ENCODE peak calls at places on chromosomes 1 and 21, in five cellular contexts. One of them, this sample, is unnamed. For H3K27me3, the result is how much of the 10 kb centered on the place peaks cover.

GRCh38 chr1:56098956-56099355 is 480.4 kb downstream of the PLPP3 start:
- DNase-seq in left ventricle myocardium inferior: no peak
- DNase-seq in ovary: no peak
- DNase-seq in tibial artery: no peak
- DNase-seq in IMR-90: peak
- DNase-seq in this sample: no peak

GRCh38 chr1:223271085-223271781 is 92.7 kb downstream of the SUSD4 start:
- DNase-seq in IMR-90: no peak
- DNase-seq in tibial artery: no peak
- DNase-seq in ovary: no peak
- DNase-seq in left ventricle myocardium inferior: no peak
- DNase-seq in this sample: no peak

GRCh38 chr1:55938376-55938850 is 641.0 kb downstream of the PLPP3 start:
- DNase-seq in tibial artery: no peak
- DNase-seq in ovary: no peak
- DNase-seq in IMR-90: no peak
- DNase-seq in left ventricle myocardium inferior: peak
- DNase-seq in this sample: peak

GRCh38 chr1:200437556-200438203 is 27.8 kb upstream of the ZNF281 start:
- DNase-seq in ovary: no peak
- DNase-seq in IMR-90: peak
- DNase-seq in tibial artery: no peak
- DNase-seq in left ventricle myocardium inferior: no peak
- DNase-seq in this sample: no peak

GRCh38 chr1:242467556-242468145 is 56.8 kb downstream of the PLD5 start:
- DNase-seq in IMR-90: peak
- DNase-seq in tibial artery: peak
- DNase-seq in left ventricle myocardium inferior: peak
- DNase-seq in ovary: peak
- DNase-seq in this sample: peak

GRCh38 chr1:109844609-109845008 is 66.0 kb upstream of the CSF1 start:
- DNase-seq in ovary: no peak
- DNase-seq in IMR-90: no peak
- DNase-seq in left ventricle myocardium inferior: no peak
- DNase-seq in tibial artery: no peak
- DNase-seq in this sample: no peak

GRCh38 chr1:94434339-94435092 is 16.3 kb downstream of the ABCD3 start:
- DNase-seq in left ventricle myocardium inferior: no peak
- DNase-seq in tibial artery: no peak
- DNase-seq in IMR-90: peak
- DNase-seq in ovary: no peak
- DNase-seq in this sample: no peak

GRCh38 chr1:199089393-199090122 is 450.7 kb downstream of the PTPRC start:
- DNase-seq in ovary: no peak
- DNase-seq in tibial artery: no peak
- DNase-seq in left ventricle myocardium inferior: no peak
- DNase-seq in IMR-90: peak
- DNase-seq in this sample: no peak

GRCh38 chr1:44994306-44994898 is 8.0 kb upstream of the EIF2B3 start:
- DNase-seq in IMR-90: no peak
- DNase-seq in left ventricle myocardium inferior: no peak
- DNase-seq in ovary: no peak
- DNase-seq in tibial artery: no peak
- DNase-seq in this sample: no peak

GRCh38 chr1:160169553-160170399 is 18.4 kb downstream of the ATP1A4 start:
- DNase-seq in ovary: no peak
- DNase-seq in left ventricle myocardium inferior: no peak
- DNase-seq in IMR-90: no peak
- DNase-seq in tibial artery: no peak
- DNase-seq in this sample: no peak

GRCh38 chr1:3775498-3776230 is 3.1 kb downstream of the SMIM1 start:
- DNase-seq in ovary: peak
- DNase-seq in tibial artery: no peak
- DNase-seq in IMR-90: peak
- DNase-seq in left ventricle myocardium inferior: peak
- DNase-seq in this sample: peak

GRCh38 chr1:211632808-211633522 is 42.5 kb downstream of the NEK2 start:
- DNase-seq in left ventricle myocardium inferior: peak
- DNase-seq in IMR-90: peak
- DNase-seq in ovary: peak
- DNase-seq in tibial artery: no peak
- DNase-seq in this sample: peak

GRCh38 chr1:44810101-44810761 is 1.9 kb downstream of the BTBD19 start:
- DNase-seq in IMR-90: no peak
- DNase-seq in ovary: no peak
- DNase-seq in tibial artery: peak
- DNase-seq in left ventricle myocardium inferior: peak
- DNase-seq in this sample: peak

GRCh38 chr1:92961896-92962752 is 862 bp upstream of the DIPK1A start:
- DNase-seq in tibial artery: peak
- DNase-seq in left ventricle myocardium inferior: peak
- DNase-seq in ovary: peak
- DNase-seq in IMR-90: peak
- DNase-seq in this sample: peak

GRCh38 chr1:207811920-207812720 is 60.3 kb downstream of the CD46 start:
- DNase-seq in tibial artery: peak
- DNase-seq in left ventricle myocardium inferior: peak
- DNase-seq in IMR-90: peak
- DNase-seq in ovary: peak
- DNase-seq in this sample: peak

GRCh38 chr1:58971629-58972140 is 187.8 kb upstream of the JUN start:
- DNase-seq in ovary: peak
- DNase-seq in tibial artery: peak
- DNase-seq in IMR-90: peak
- DNase-seq in left ventricle myocardium inferior: peak
- DNase-seq in this sample: no peak

GRCh38 chr1:215459136-215459535 is 108.0 kb upstream of the KCTD3 start:
- DNase-seq in tibial artery: no peak
- DNase-seq in IMR-90: peak
- DNase-seq in ovary: no peak
- DNase-seq in left ventricle myocardium inferior: no peak
- DNase-seq in this sample: no peak

GRCh38 chr21:33769057-33769456 is 126.8 kb downstream of the ITSN1 start:
- DNase-seq in left ventricle myocardium inferior: no peak
- DNase-seq in IMR-90: no peak
- DNase-seq in ovary: no peak
- DNase-seq in tibial artery: no peak
- DNase-seq in this sample: no peak

GRCh38 chr21:21439761-21440160 is 441.6 kb downstream of the NCAM2 start:
- DNase-seq in tibial artery: no peak
- DNase-seq in left ventricle myocardium inferior: no peak
- DNase-seq in ovary: no peak
- DNase-seq in IMR-90: peak
- DNase-seq in this sample: no peak

GRCh38 chr1:59020151-59020997 is 236.5 kb upstream of the JUN start:
- DNase-seq in left ventricle myocardium inferior: peak
- DNase-seq in ovary: peak
- DNase-seq in IMR-90: peak
- DNase-seq in tibial artery: peak
- DNase-seq in this sample: peak

GRCh38 chr1:89999208-89999607 is 4.3 kb downstream of the ZNF326 start:
- DNase-seq in left ventricle myocardium inferior: no peak
- DNase-seq in tibial artery: no peak
- DNase-seq in IMR-90: no peak
- DNase-seq in ovary: no peak
- DNase-seq in this sample: no peak

GRCh38 chr1:112172294-112172882 is 182.9 kb upstream of the KCND3 start:
- DNase-seq in IMR-90: peak
- DNase-seq in tibial artery: peak
- DNase-seq in left ventricle myocardium inferior: peak
- DNase-seq in ovary: no peak
- DNase-seq in this sample: peak

GRCh38 chr1:78543941-78544630 is 53.3 kb downstream of the PTGFR start:
- DNase-seq in ovary: no peak
- DNase-seq in tibial artery: no peak
- DNase-seq in IMR-90: no peak
- DNase-seq in left ventricle myocardium inferior: no peak
- DNase-seq in this sample: no peak

GRCh38 chr1:58233753-58234152 is 312.8 kb downstream of the OMA1 start:
- DNase-seq in tibial artery: no peak
- DNase-seq in ovary: no peak
- DNase-seq in IMR-90: no peak
- DNase-seq in left ventricle myocardium inferior: no peak
- DNase-seq in this sample: no peak

DNA sequence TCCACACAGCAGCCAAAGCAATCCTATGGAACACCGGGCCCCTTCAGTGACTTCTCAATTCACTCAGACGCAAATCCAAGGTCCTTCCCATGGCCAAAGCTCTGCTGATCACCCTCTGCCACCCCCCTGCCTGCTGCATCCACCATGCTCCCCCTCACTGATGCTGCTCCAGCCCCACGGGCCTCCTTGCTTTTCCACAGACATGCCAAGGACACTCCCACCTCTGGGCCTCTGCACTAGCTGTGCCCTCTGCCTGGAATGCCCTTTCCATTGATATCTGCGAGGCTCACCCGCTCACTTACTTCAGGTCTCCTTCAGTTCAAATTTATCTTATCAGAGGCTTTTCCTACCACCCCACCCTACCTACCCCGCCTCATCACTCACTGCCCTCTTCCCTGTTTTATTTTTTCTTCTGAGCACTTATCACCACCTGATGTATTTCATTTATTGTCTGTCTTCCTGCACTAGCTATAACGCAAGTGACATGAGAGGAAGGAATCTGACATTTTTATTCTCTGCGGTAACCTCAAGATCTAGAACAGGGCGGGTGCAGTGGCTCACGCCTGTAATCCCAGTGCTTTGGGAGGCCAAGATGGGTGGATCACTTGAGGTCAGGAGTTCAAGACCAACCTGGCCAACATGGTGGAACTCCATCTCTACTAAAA is 7.0 kb downstream of the HSPG2 start:
- DNase-seq in left ventricle myocardium inferior: no peak
- DNase-seq in ovary: no peak
- DNase-seq in IMR-90: no peak
- DNase-seq in tibial artery: no peak
- DNase-seq in this sample: no peak
- H3K27ac ChIP-seq in left ventricle myocardium inferior: peak
- H3K27ac ChIP-seq in ovary: no peak
- H3K27ac ChIP-seq in IMR-90: peak
- H3K27ac ChIP-seq in tibial artery: peak
- H3K27ac ChIP-seq in this sample: peak

GRCh38 chr1:30196457-30196856 is 526.9 kb downstream of the MATN1 start:
- DNase-seq in ovary: no peak
- DNase-seq in left ventricle myocardium inferior: no peak
- DNase-seq in tibial artery: no peak
- DNase-seq in IMR-90: no peak
- DNase-seq in this sample: no peak
- H3K27me3 ChIP-seq in ovary: under half
- H3K27me3 ChIP-seq in left ventricle myocardium inferior: half or more
- H3K27me3 ChIP-seq in tibial artery: under half
- H3K27me3 ChIP-seq in IMR-90: under half
- H3K27me3 ChIP-seq in this sample: under half

GRCh38 chr1:8374812-8375211 is 56.9 kb downstream of the SLC45A1 start:
- DNase-seq in IMR-90: peak
- DNase-seq in ovary: no peak
- DNase-seq in tibial artery: no peak
- DNase-seq in left ventricle myocardium inferior: no peak
- DNase-seq in this sample: peak
- TF ChIP-seq CTCF in IMR-90: peak
- TF ChIP-seq CTCF in ovary: no peak
- TF ChIP-seq CTCF in tibial artery: no peak
- TF ChIP-seq CTCF in left ventricle myocardium inferior: peak
- TF ChIP-seq CTCF in this sample: no peak

GRCh38 chr21:42061866-42062542 is 9.1 kb upstream of the UMODL1 start:
- DNase-seq in IMR-90: no peak
- DNase-seq in ovary: no peak
- DNase-seq in left ventricle myocardium inferior: no peak
- DNase-seq in tibial artery: no peak
- DNase-seq in this sample: no peak

GRCh38 chr21:42061195-42061865 is 9.8 kb upstream of the UMODL1 start:
- DNase-seq in left ventricle myocardium inferior: peak
- DNase-seq in IMR-90: no peak
- DNase-seq in tibial artery: peak
- DNase-seq in ovary: no peak
- DNase-seq in this sample: no peak

GRCh38 chr21:42062543-42063022 is 8.5 kb upstream of the UMODL1 start:
- DNase-seq in left ventricle myocardium inferior: no peak
- DNase-seq in ovary: no peak
- DNase-seq in IMR-90: no peak
- DNase-seq in tibial artery: peak
- DNase-seq in this sample: no peak

GRCh38 chr21:42063206-42063577 is 7.9 kb upstream of the UMODL1 start:
- DNase-seq in IMR-90: no peak
- DNase-seq in left ventricle myocardium inferior: no peak
- DNase-seq in ovary: no peak
- DNase-seq in tibial artery: no peak
- DNase-seq in this sample: peak

DNA sequence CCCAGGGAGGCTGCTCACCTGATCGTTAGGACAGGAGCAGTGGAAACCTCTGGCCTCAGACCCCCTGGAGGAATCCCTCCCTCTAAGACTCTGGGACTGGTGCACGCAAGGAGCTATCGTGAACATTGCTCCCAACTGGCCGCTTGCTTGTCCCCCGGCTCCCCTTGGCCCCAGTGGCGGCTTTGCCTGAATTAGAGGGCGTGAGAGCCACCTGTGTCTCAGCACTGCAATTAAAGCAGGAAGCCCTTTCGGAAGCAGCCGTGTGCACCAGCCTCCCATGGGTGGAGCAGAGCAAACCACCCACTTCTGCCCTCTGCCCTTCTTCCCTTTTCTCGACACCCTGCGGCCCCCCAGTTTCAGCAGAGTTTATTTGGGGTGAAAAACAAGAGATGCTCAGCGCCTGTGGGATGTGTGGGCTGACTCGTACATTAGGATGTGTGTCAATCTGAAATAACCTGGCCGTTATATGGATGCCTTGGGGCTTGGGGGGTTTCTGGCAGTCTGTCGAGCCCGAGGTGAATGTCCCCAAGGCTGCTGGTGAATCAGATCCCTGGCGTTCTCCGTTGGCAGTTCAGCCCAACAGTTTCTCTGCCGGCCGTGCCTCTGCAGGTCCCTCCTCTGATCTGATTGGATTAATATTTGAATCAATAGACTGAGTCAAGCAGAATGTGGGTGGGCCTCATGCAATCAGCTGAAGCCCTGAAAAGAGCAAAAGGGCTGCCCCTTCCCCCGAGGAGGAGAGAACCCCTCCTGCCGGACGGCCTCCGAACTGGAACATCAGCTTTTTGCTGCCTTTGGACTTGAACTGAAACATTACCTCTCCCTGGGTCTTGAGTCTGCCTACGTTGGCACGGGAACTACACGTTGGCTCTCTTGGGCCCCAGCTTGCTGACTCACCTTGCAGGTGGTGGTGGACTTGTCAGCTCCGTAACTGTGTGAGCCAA is 7.3 kb upstream of the UMODL1 start:
- DNase-seq in left ventricle myocardium inferior: no peak
- DNase-seq in tibial artery: no peak
- DNase-seq in ovary: no peak
- DNase-seq in IMR-90: no peak
- DNase-seq in this sample: peak
- H3K27ac ChIP-seq in left ventricle myocardium inferior: no peak
- H3K27ac ChIP-seq in tibial artery: no peak
- H3K27ac ChIP-seq in ovary: no peak
- H3K27ac ChIP-seq in IMR-90: no peak
- H3K27ac ChIP-seq in this sample: peak

GRCh38 chr1:152104854-152105253 is 10.4 kb downstream of the TCHH start:
- DNase-seq in left ventricle myocardium inferior: no peak
- DNase-seq in ovary: no peak
- DNase-seq in tibial artery: no peak
- DNase-seq in IMR-90: no peak
- DNase-seq in this sample: no peak
- H3K27me3 ChIP-seq in left ventricle myocardium inferior: half or more
- H3K27me3 ChIP-seq in ovary: under half
- H3K27me3 ChIP-seq in tibial artery: half or more
- H3K27me3 ChIP-seq in IMR-90: under half
- H3K27me3 ChIP-seq in this sample: under half

This sample was measured in thyroid gland.